ENCODE peak calls at places on chromosomes 6 and 20, in six cellular contexts. V, S, N, X, G and J are unnamed samples.

GRCh38 chr6:90080876-90081464 is 186.7 kb downstream of the GJA10 start:
- DNase-seq in G (no peak), N (no peak), X (no peak), S (peak; percentile 15), V (no peak), J (no peak)

GRCh38 chr6:73580247-73581149 is 59.7 kb upstream of the EEF1A1 start:
- DNase-seq in G (peak; percentile 93), S (peak; percentile 61), V (peak; percentile 77), X (peak; percentile 99), N (peak; percentile 81), J (peak; percentile 93)

GRCh38 chr6:155782739-155783459 is 327.3 kb upstream of the NOX3 start:
- DNase-seq in N (no peak), S (no peak), V (no peak), G (no peak), X (no peak), J (no peak)

GRCh38 chr20:15854871-15855270 is 718.4 kb downstream of the KIF16B start:
- DNase-seq in G (no peak), V (no peak), S (no peak), X (no peak), N (no peak), J (no peak)

GRCh38 chr6:126422912-126423311 is 83.0 kb downstream of the CENPW start:
- DNase-seq in X (no peak), N (no peak), S (no peak), V (no peak), G (no peak), J (peak; percentile 7)

GRCh38 chr6:52390361-52390727 is 28.4 kb downstream of the PAQR8 start:
- DNase-seq in G (peak; percentile 74), S (peak; percentile 72), X (peak; percentile 65), N (peak; percentile 47), V (no peak), J (peak; percentile 85)

GRCh38 chr6:53593001-53593488 is 48.1 kb upstream of the GCLC start:
- DNase-seq in X (no peak), V (no peak), G (no peak), S (no peak), N (no peak), J (peak; percentile 54)

GRCh38 chr6:21738180-21739094 is 144.9 kb downstream of the SOX4 start:
- DNase-seq in N (no peak), S (no peak), V (peak; percentile 36), X (no peak), G (no peak), J (no peak)

GRCh38 chr6:39061588-39061987 is 13.0 kb downstream of the GLP1R start:
- DNase-seq in G (no peak), V (no peak), N (no peak), X (no peak), S (no peak), J (no peak)

GRCh38 chr6:3625161-3625979 is 126.1 kb downstream of the PXDC1 start:
- DNase-seq in N (no peak), S (no peak), X (no peak), G (no peak), V (no peak), J (no peak)

GRCh38 chr6:10111975-10112374 is 302.9 kb downstream of the TFAP2A start:
- DNase-seq in X (no peak), S (no peak), V (no peak), G (no peak), N (no peak), J (no peak)

DNA sequence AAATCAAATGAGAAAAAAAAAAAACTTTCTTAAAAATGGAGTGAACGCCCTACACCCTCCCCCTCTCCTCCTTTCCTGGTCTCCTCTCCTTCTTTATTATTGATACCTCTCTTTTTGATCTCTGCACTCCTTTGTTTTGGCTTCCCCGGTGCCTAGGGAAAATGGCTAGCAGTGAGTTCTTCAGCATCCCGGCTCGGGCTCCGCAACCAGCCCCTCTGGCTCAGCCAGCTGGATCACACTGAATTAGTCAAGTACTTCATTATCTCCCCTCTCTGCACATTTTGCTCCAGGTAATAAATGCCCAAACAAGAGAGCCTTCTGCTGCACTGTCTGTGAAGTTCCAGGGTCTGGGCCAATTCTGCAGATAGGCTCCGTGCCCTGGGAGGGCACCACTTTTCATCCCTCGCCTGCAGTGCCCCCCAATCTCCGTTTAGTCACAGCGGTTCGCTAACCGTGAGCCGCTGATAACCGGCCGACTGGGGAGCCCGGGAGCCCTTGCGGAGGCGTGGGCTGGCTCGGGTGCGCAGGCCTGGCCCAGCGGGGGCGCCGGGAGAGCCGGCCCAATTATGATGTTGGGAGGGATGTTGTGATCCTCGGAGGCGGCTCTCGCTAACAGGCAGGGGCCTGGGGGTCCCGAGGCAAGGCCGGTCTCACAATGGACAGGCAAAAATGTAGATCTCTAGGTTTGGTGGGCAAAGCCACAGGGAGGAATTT is 301.8 kb downstream of the TFAP2A start:
- DNase-seq in S (no peak), V (no peak), N (no peak), G (no peak), X (no peak), J (no peak)
- TF ChIP-seq MYC in S (no peak), V (no peak), N (no peak), G (no peak), X (no peak), J (no peak)

GRCh38 chr6:33085627-33086026 is 9.8 kb downstream of the HLA-DPB1 start:
- DNase-seq in X (no peak), S (no peak), N (no peak), G (no peak), V (no peak), J (no peak)

GRCh38 chr6:33088931-33089640 is 13.3 kb downstream of the HLA-DPB1 start:
- DNase-seq in N (no peak), V (no peak), X (no peak), G (no peak), S (no peak), J (no peak)

GRCh38 chr6:33091957-33092356 is 16.2 kb downstream of the HLA-DPB1 start:
- DNase-seq in X (no peak), V (no peak), S (no peak), G (peak; percentile 30), N (peak; percentile 36), J (peak; percentile 48)

GRCh38 chr6:33092385-33092784 is 16.6 kb downstream of the HLA-DPB1 start:
- DNase-seq in X (no peak), S (no peak), G (no peak), V (no peak), N (no peak), J (no peak)

DNA sequence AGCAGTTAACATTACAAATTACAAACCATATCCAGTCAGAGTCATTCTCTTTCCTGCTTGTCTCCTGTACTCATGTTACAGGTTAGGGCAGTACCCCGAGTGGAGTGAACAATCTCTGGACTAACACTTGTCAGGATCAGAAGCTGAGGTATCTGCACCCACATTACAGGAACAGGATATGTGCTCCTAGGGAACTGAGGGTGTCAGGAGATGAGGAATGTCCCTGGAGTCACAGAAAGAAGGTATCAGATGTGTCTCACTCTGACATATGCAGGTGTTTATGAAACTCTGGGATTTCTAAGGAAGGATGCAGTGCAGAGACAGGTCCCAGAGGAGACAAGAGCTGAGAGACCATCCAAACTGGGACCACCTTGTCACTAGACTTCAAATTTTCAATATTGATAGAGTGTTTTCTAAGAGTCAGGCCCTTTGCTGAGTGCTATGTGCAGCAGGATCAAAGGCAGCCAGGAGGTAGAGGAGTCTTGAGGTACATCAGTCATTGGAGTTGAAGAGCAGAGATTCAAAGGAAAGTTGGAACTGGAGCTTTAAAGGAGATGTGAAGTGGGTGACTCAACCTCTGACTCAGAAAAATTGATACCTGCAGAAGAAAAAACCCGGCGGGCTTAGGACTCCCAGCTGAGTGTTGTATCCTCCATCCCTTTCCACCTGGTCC is 12.6 kb downstream of the HLA-DPB1 start:
- DNase-seq in N (no peak), V (no peak), X (no peak), G (no peak), S (no peak), J (no peak)
- TF ChIP-seq POLR2A in N (no peak), V (no peak), X (no peak), G (no peak), S (peak; percentile 46), J (no peak)

DNA sequence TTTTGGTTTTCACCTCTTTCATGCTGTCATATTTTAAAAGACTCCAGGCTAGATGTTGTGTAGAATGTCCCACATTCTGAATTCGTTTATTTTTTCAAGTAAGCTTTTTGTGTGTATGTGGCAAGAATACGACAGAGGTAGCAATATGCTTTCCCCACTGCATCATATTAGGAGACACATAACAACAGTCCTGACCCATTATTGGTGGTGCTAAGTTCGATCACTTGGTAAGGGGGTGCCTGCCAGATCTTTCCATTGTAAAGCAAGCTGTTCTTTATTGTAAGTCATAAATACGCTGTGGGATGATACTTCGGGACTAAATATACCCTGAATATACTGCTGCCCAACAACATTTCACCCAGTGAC is 587 bp upstream of the NCOA3 start:
- DNase-seq in V (peak; percentile 22), N (no peak), S (no peak), G (no peak), X (no peak), J (no peak)
- TF ChIP-seq MYC in V (no peak), N (no peak), S (no peak), G (no peak), X (no peak), J (no peak)

GRCh38 chr6:11144393-11144829 is 32.9 kb upstream of the ERVFRD-1 start:
- DNase-seq in S (peak; percentile 49), X (peak; percentile 70), N (peak; percentile 82), G (peak; percentile 77), V (peak; percentile 73), J (peak; percentile 86)
- TF ChIP-seq POLR2A in S (no peak), X (no peak), N (no peak), G (no peak), V (no peak), J (no peak)

GRCh38 chr20:8549192-8549591 is 417.1 kb downstream of the PLCB1 start:
- DNase-seq in X (no peak), V (no peak), G (no peak), S (no peak), N (no peak), J (no peak)

GRCh38 chr20:8547968-8548588 is 416.0 kb downstream of the PLCB1 start:
- DNase-seq in X (no peak), G (no peak), S (no peak), V (no peak), N (no peak), J (no peak)

GRCh38 chr20:8547035-8547649 is 415.1 kb downstream of the PLCB1 start:
- DNase-seq in V (no peak), G (no peak), N (no peak), S (no peak), X (peak; percentile 51), J (no peak)

GRCh38 chr20:8542115-8542486 is 410.0 kb downstream of the PLCB1 start:
- DNase-seq in V (no peak), N (no peak), X (peak; percentile 85), G (no peak), S (no peak), J (no peak)

GRCh38 chr20:8545212-8545611 is 413.1 kb downstream of the PLCB1 start:
- DNase-seq in N (no peak), V (no peak), G (no peak), X (no peak), S (no peak), J (no peak)
- TF ChIP-seq MYC in N (no peak), V (no peak), G (no peak), X (no peak), S (no peak), J (no peak)

GRCh38 chr20:63628246-63628975 is 1.5 kb upstream of the GMEB2 start:
- DNase-seq in G (peak; percentile 88), V (peak; percentile 89), N (peak; percentile 44), X (peak; percentile 83), S (peak; percentile 65), J (peak; percentile 95)
- TF ChIP-seq POLR2A in G (peak; percentile 83), V (peak; percentile 33), N (peak; percentile 90), X (no peak), S (peak; percentile 56), J (peak; percentile 57)